ENCODE peak calls at places on chromosomes 2 and 18, in ten cellular contexts. F, B, A, W, J, G, H, O, M and V are unnamed samples.

GRCh38 chr18:61546598-61546997 is 213.4 kb downstream of the CDH20 start:
- DNase-seq in F (no peak), B (peak; percentile 69), A (no peak), W (no peak), J (no peak), G (no peak), H (no peak), O (no peak), M (no peak), V (peak; percentile 24)

GRCh38 chr2:118223487-118224136 is 135.3 kb downstream of the INSIG2 start:
- DNase-seq in F (no peak), B (no peak), A (peak; percentile 71), W (no peak), J (no peak), G (no peak), H (no peak), O (no peak), M (no peak), V (no peak)

GRCh38 chr18:80171190-80171872 is 62.3 kb downstream of the ADNP2 start:
- DNase-seq in F (peak; percentile 36), B (peak; percentile 38), A (peak; percentile 88), W (peak; percentile 50), J (no peak), G (peak; percentile 77), H (peak; percentile 18), O (no peak), M (peak; percentile 15), V (peak; percentile 64)

GRCh38 chr2:130883520-130883919 is 46.8 kb downstream of the ARHGEF4 start:
- DNase-seq in F (no peak), B (no peak), A (no peak), W (no peak), J (no peak), G (no peak), H (no peak), O (no peak), M (no peak), V (no peak)

GRCh38 chr2:190867182-190867581 is 13.4 kb upstream of the GLS start:
- DNase-seq in F (no peak), B (no peak), A (no peak), W (no peak), J (no peak), G (peak; percentile 62), H (no peak), O (no peak), M (no peak), V (no peak)

GRCh38 chr2:56148825-56149224 is 35.0 kb upstream of the CCDC85A start:
- DNase-seq in F (no peak), B (no peak), A (no peak), W (no peak), J (no peak), G (no peak), H (no peak), O (no peak), M (no peak), V (no peak)

GRCh38 chr18:2704541-2704940 is 49.0 kb downstream of the SMCHD1 start:
- DNase-seq in F (no peak), B (no peak), A (no peak), W (no peak), J (no peak), G (no peak), H (no peak), O (no peak), M (no peak), V (no peak)

GRCh38 chr2:25159947-25160346 is 8.4 kb downstream of the POMC start:
- DNase-seq in F (no peak), B (no peak), A (peak; percentile 87), W (no peak), J (no peak), G (no peak), H (no peak), O (no peak), M (no peak), V (peak; percentile 70)

GRCh38 chr18:58344080-58344670 is 284.7 kb downstream of the ALPK2 start:
- DNase-seq in F (no peak), B (no peak), A (no peak), W (no peak), J (no peak), G (no peak), H (no peak), O (no peak), M (no peak), V (no peak)
- H3K27ac ChIP-seq in F (no peak overlapping the region), B (no peak overlapping the region), A (no peak overlapping the region), W (no peak overlapping the region), J (no peak overlapping the region), G (no peak overlapping the region), H (no peak overlapping the region), O (no peak overlapping the region), M (no peak overlapping the region), V (peak overlapping the region; percentile 61)

GRCh38 chr2:136114392-136114791 is 3.6 kb downstream of the CXCR4 start:
- DNase-seq in F (no peak), B (no peak), A (no peak), W (no peak), J (no peak), G (no peak), H (no peak), O (no peak), M (no peak), V (peak; percentile 27)

GRCh38 chr2:136117391-136117841 is 533 bp downstream of the CXCR4 start:
- DNase-seq in F (peak; percentile 41), B (peak; percentile 14), A (peak; percentile 79), W (peak; percentile 35), J (no peak), G (peak; percentile 35), H (no peak), O (no peak), M (peak; percentile 23), V (peak; percentile 71)

GRCh38 chr2:136115183-136115751 is 2.7 kb downstream of the CXCR4 start:
- DNase-seq in F (no peak), B (no peak), A (no peak), W (no peak), J (no peak), G (no peak), H (no peak), O (peak; percentile 16), M (no peak), V (no peak)

GRCh38 chr2:136116813-136117390 is 1.0 kb downstream of the CXCR4 start:
- DNase-seq in F (no peak), B (peak; percentile 6), A (peak; percentile 69), W (peak; percentile 44), J (no peak), G (peak; percentile 16), H (peak; percentile 64), O (peak; percentile 64), M (no peak), V (peak; percentile 34)

DNA sequence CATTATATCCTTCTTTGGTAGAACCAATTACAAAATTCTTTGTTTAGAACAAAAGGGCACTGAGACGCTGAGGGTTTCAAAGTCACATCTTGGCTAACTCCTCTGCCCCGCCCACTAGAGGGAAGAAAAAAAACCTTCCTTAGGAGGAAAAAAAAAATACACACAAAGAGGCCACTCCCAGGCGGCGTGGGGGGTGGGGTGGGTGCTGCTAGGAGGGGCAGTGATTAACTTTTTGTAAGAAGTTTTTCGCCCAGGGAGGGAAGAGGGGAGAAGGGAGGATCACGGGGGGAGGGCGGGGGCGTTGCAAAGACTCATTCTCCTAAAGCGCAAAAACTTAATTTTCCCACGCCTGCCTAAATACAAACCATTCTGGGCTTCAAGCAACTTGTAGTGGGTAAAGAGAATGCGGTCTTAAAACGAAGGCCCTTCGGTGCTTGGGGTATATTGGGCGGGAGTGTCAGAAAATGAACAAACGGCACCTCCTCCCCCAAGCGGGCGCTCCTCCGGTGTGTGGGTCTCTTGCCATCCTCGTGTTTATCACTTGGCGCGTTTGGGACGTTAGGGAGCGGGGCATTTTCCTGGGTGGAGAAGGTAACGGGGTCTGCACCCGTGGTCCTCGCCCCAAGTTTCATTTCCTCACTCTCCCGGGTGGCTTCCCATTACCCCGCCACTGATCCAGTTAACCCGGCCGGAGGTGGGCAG is 1.7 kb downstream of the CXCR4 start:
- DNase-seq in F (no peak), B (no peak), A (peak; percentile 74), W (peak; percentile 60), J (peak; percentile 68), G (peak; percentile 41), H (peak; percentile 78), O (peak; percentile 75), M (no peak), V (peak; percentile 55)
- H3K27ac ChIP-seq in F (no peak overlapping the region), B (no peak overlapping the region), A (peak overlapping the region; percentile 67), W (peak overlapping the region; percentile 81), J (peak overlapping the region; percentile 67), G (peak overlapping the region; percentile 9), H (peak overlapping the region; percentile 100), O (peak overlapping the region; percentile 95), M (no peak overlapping the region), V (no peak overlapping the region)

DNA sequence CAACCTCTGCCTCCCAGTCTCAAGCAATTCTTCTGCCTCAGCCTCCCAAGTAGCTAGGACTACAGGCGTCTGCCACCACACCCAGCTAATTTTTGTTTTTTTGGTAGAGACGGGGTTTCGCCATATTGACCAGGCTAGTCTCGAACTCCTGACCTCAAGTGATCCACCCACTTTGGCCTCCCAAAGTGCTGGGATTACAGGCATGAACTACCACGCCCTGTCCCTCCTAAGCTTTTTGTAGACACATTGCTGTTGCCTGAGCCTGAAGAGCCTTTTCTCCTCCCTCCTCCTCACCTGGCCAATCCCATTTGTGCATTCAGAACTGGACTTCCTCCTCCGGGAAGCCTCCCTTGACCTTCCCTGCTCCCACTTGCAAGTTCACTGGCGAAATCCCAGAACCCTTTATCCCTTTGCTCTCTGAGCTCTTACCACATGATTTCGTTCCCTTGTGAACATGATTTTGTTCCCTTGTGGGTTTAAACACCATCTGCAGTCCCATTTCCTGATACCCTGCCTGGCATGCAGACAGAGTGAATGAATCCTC is 2.6 kb downstream of the C2orf72 start:
- DNase-seq in F (no peak), B (no peak), A (no peak), W (no peak), J (no peak), G (no peak), H (no peak), O (no peak), M (no peak), V (no peak)
- H3K27ac ChIP-seq in F (no peak overlapping the region), B (no peak overlapping the region), A (no peak overlapping the region), W (no peak overlapping the region), J (no peak overlapping the region), G (no peak overlapping the region), H (no peak overlapping the region), O (no peak overlapping the region), M (no peak overlapping the region), V (no peak overlapping the region)

GRCh38 chr2:95017308-95017630 is 8.2 kb upstream of the MAL start:
- DNase-seq in F (no peak), B (no peak), A (no peak), W (no peak), J (no peak), G (no peak), H (no peak), O (no peak), M (no peak), V (no peak)

GRCh38 chr2:95015261-95015918 is 10.1 kb upstream of the MAL start:
- DNase-seq in F (no peak), B (no peak), A (no peak), W (no peak), J (no peak), G (no peak), H (no peak), O (no peak), M (no peak), V (no peak)

GRCh38 chr2:95018301-95018700 is 7.2 kb upstream of the MAL start:
- DNase-seq in F (no peak), B (no peak), A (no peak), W (no peak), J (no peak), G (no peak), H (no peak), O (no peak), M (no peak), V (no peak)

GRCh38 chr2:95017836-95018235 is 7.7 kb upstream of the MAL start:
- DNase-seq in F (no peak), B (no peak), A (no peak), W (no peak), J (no peak), G (no peak), H (no peak), O (no peak), M (no peak), V (no peak)

GRCh38 chr2:95016616-95017307 is 8.7 kb upstream of the MAL start:
- DNase-seq in F (no peak), B (no peak), A (no peak), W (no peak), J (no peak), G (no peak), H (no peak), O (no peak), M (no peak), V (no peak)
- H3K27ac ChIP-seq in F (peak overlapping the region; percentile 5), B (no peak overlapping the region), A (no peak overlapping the region), W (no peak overlapping the region), J (no peak overlapping the region), G (no peak overlapping the region), H (no peak overlapping the region), O (no peak overlapping the region), M (peak overlapping the region; percentile 79), V (no peak overlapping the region)